ENCODE peak calls at places on chromosomes 5 and 9, in seven cellular contexts. D is psoas muscle, A is ovary, M is HCT116, E is Caco-2, Q is fibroblast of pulmonary artery, V is mammary epithelial cell. L is an unnamed sample.

GRCh38 chr5:112420111-112420864 is 1.2 kb upstream of the EPB41L4A start:
- DNase-seq in A (peak), E (peak), D (peak), M (peak), Q (peak), V (peak), L (peak)

GRCh38 chr5:151283120-151283825 is 20.3 kb downstream of the SLC36A3 start:
- DNase-seq in V (peak), A (no peak), E (no peak), M (no peak), Q (no peak), D (no peak), L (no peak)

GRCh38 chr9:128105538-128106175 is 21.9 kb downstream of the PTGES2 start:
- DNase-seq in Q (no peak), A (no peak), V (no peak), E (no peak), D (peak), M (no peak), L (no peak)

GRCh38 chr5:96483878-96484277 is 50.8 kb upstream of the PCSK1 start:
- DNase-seq in V (peak), A (no peak), Q (peak), E (peak), M (peak), D (no peak), L (peak)

GRCh38 chr9:116142706-116143492 is 10.7 kb upstream of the PAPPA start:
- DNase-seq in E (no peak), M (no peak), V (peak), A (no peak), D (no peak), Q (no peak), L (no peak)

GRCh38 chr5:178304761-178305645 is 72.4 kb upstream of the PHYKPL start:
- DNase-seq in A (no peak), E (peak), V (no peak), D (peak), Q (no peak), M (no peak), L (no peak)

GRCh38 chr5:132463808-132464154 is 26.8 kb downstream of the IRF1 start:
- DNase-seq in E (peak), A (no peak), V (no peak), M (no peak), D (no peak), Q (no peak), L (peak)

GRCh38 chr9:71364196-71364955 is 243.0 kb upstream of the TRPM3 start:
- DNase-seq in M (no peak), Q (no peak), D (no peak), V (peak), E (no peak), A (no peak), L (no peak)

GRCh38 chr5:149488645-149489306 is 62.5 kb downstream of the CSNK1A1 start:
- DNase-seq in V (peak), D (no peak), Q (no peak), A (no peak), M (no peak), E (no peak), L (peak)

GRCh38 chr5:34007116-34007674 is 655 bp downstream of the AMACR start:
- DNase-seq in D (no peak), Q (peak), E (no peak), M (no peak), A (peak), V (no peak), L (no peak)

GRCh38 chr5:103487253-103487652 is 75.3 kb downstream of the NUDT12 start:
- DNase-seq in E (no peak), D (no peak), A (no peak), M (no peak), Q (no peak), V (no peak), L (no peak)
- TF ChIP-seq CTCF in E (no peak), D (no peak), A (no peak), M (no peak), Q (no peak), V (no peak), L (no peak)

DNA sequence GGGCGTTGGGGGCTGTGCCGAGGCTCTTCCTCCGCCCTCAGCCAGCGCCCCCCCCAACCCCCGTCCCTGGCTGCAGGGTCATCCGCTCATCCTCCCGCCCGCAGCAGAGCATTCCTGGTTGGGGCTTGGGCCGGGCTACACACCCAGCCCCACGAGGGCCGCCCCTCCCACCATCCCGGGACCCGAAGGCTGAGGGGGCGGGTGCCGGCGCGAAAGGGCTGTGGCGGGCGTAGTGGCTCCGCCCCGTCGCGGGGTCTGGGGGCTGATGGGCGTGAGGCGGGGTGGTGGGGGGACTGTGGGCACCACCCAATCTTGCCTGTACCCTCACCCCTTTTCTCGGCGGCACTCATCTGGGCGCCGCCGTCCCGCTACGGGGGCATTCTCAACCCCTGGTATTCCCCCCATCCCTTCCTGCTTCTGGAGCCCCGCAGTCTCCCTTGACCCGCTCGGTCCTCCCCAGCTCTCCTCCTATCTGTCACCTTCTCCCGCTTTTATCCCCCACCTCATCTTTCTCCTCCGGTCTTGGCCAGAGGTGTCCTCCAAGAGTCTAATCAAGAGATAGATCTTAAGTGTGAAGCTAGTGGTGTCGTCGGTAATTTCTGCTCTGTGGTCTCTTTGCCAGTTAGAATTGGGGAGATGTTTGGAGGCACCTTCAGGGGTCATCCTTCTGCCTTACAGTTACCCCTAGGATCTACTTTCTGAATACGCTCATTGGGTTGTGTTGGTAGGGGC is 1.6 kb downstream of the FER start:
- DNase-seq in E (no peak), V (peak), M (no peak), D (no peak), A (no peak), Q (no peak), L (peak)
- TF ChIP-seq CTCF in E (no peak), V (no peak), M (no peak), D (no peak), A (no peak), Q (no peak), L (peak)

DNA sequence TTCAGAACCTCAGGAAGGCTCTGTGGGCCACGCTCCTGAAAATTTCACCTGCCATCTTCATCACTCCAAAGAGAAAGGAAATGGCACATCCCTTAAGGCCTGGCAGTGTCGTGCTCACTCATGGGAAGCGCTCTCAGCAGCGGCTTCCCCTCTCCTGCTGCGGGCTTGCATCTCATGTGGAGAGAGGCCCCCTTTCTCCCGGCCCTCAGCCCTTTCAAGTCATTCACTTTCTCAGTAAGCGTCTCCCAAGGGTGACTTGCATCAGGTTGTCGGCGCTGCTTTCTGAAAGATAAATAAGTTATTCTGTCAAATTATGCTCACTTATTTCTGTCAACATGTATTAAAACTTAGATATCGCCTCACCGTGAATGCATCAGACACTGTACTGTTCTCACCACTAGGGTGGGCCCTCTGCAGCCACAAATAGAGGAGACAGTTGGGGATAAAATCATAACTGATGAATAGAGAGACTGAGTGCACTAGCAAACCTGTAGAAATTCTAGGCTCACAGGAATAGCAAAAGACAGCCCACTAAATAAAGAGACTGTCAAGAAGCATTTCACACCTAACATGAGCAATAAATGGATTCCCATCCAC is 174.6 kb downstream of the RFK start:
- DNase-seq in A (no peak), Q (peak), E (no peak), V (no peak), D (no peak), M (no peak), L (no peak)
- TF ChIP-seq CTCF in A (no peak), Q (peak), E (no peak), V (no peak), D (no peak), M (peak), L (no peak)

GRCh38 chr5:67375606-67376005 is 179.0 kb upstream of the CD180 start:
- DNase-seq in M (no peak), A (no peak), Q (no peak), D (no peak), V (no peak), E (no peak), L (peak)
- TF ChIP-seq CTCF in M (peak), A (no peak), Q (no peak), D (no peak), V (peak), E (peak), L (peak)

GRCh38 chr5:157562111-157562581 is 13.4 kb downstream of the ADAM19 start:
- DNase-seq in V (no peak), M (no peak), A (no peak), Q (no peak), E (no peak), D (peak), L (no peak)

GRCh38 chr5:157561105-157561504 is 14.5 kb downstream of the ADAM19 start:
- DNase-seq in E (no peak), A (no peak), M (no peak), V (no peak), D (no peak), Q (no peak), L (no peak)

GRCh38 chr5:157563373-157564148 is 12.0 kb downstream of the ADAM19 start:
- DNase-seq in E (no peak), M (no peak), V (no peak), D (peak), A (peak), Q (peak), L (no peak)

GRCh38 chr5:157566902-157567489 is 8.6 kb downstream of the ADAM19 start:
- DNase-seq in M (no peak), V (no peak), D (no peak), A (no peak), E (no peak), Q (no peak), L (no peak)

DNA sequence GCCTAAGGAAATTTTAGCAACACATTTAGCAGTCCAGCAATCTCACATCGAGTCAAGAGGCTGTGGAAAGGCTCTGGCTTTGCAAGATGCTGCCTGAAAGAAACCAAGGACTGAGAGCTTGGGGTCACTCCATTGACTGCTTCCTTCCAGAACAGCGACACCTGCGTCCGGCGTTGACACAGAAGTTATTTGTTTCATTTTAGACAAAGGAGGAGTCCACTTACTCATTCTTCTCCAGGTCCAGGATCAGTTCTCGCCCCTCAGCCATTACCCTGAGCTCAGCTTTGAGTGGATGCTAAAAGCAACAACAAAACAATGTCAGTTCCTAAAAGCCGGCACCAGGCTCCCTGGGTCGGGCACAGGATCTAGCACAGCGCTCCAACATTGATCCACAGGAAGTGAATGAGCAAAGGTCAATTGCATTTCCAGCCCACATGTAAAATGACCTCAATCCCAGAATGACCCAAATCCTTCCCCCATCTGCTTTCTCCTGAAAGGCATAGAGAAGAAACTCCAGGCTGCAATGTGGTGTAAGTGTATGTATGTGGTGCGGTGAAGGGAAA is 11.3 kb downstream of the ADAM19 start:
- DNase-seq in A (no peak), D (no peak), Q (peak), M (no peak), E (no peak), V (no peak), L (no peak)
- TF ChIP-seq CTCF in A (no peak), D (no peak), Q (peak), M (no peak), E (no peak), V (no peak), L (no peak)

GRCh38 chr9:5263568-5264218 is 32.5 kb downstream of the INSL4 start:
- DNase-seq in D (no peak), A (no peak), V (peak), Q (peak), E (no peak), M (peak), L (no peak)
- TF ChIP-seq CTCF in D (peak), A (no peak), V (peak), Q (peak), E (no peak), M (no peak), L (no peak)

DNA sequence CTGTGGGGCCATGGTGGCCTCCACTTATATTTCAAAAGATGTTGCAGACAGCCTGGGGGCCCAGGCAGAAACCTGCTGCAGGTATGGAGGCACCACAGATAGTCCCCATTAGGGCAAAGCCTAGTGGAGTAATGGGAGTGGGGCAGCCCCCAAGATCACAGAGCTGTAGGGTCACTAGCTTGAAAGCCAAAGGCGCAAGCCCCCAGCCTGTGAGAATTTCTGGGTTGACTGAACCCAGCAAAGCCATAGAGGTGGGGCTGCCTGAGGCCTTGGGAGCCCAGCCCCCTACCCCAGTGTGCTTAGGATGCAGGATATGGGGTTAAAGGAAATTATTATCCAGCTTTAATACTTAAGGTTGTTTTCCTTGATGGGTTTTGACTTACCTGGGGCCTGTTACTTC is 165.3 kb upstream of the FBN2 start:
- DNase-seq in M (no peak), D (no peak), E (no peak), A (no peak), Q (no peak), V (no peak), L (no peak)
- TF ChIP-seq CTCF in M (no peak), D (no peak), E (no peak), A (no peak), Q (no peak), V (no peak), L (no peak)

GRCh38 chr5:148353634-148354033 is 18.3 kb downstream of the SPINK9 start:
- DNase-seq in M (no peak), D (no peak), Q (no peak), V (no peak), A (no peak), E (no peak), L (no peak)
- TF ChIP-seq CTCF in M (no peak), D (no peak), Q (no peak), V (no peak), A (no peak), E (no peak), L (no peak)

L was measured in activated CD8-positive, alpha-beta T cell treated with anti-CD3 and anti-CD28 coated beads for 36 hours.